ENCODE peak calls at places on chromosomes 7 and 10, in five cellular contexts. V is effector memory CD8-positive, alpha-beta T cell; G is dorsolateral prefrontal cortex; B is GDM1; W is SW 1271. S is an unnamed sample.

GRCh38 chr10:84352251-84352842 is 24.0 kb downstream of the CCSER2 start:
- DNase-seq in V (peak), G (no peak), B (peak), W (no peak), S (peak)

GRCh38 chr10:10798021-10798420 is 219.7 kb upstream of the CELF2 start:
- DNase-seq in V (no peak), G (no peak), B (no peak), W (no peak), S (no peak)

GRCh38 chr10:133025558-133026090 is 62.1 kb upstream of the ADGRA1 start:
- DNase-seq in V (no peak), G (no peak), B (no peak), W (no peak), S (no peak)

GRCh38 chr10:122204691-122205489 is 66.2 kb upstream of the BTBD16 start:
- DNase-seq in V (no peak), G (no peak), B (no peak), W (no peak), S (no peak)

GRCh38 chr7:16098585-16099179 is 322.7 kb downstream of the CRPPA start:
- DNase-seq in V (no peak), G (no peak), B (no peak), W (no peak), S (no peak)

GRCh38 chr7:128453836-128454804 is 1.6 kb upstream of the HILPDA start:
- DNase-seq in V (no peak), G (peak), B (no peak), W (no peak), S (no peak)

GRCh38 chr10:131485732-131486131 is 174.2 kb upstream of the TCERG1L start:
- DNase-seq in V (no peak), G (no peak), B (no peak), W (no peak), S (no peak)

GRCh38 chr7:90629306-90629918 is 33.3 kb downstream of the CDK14 start:
- DNase-seq in V (no peak), G (no peak), B (peak), W (no peak), S (no peak)

GRCh38 chr10:60848126-60848525 is 69.8 kb downstream of the CDK1 start:
- DNase-seq in V (no peak), G (no peak), B (no peak), W (no peak), S (no peak)

GRCh38 chr10:52007091-52007490 is 307.0 kb upstream of the DKK1 start:
- DNase-seq in V (no peak), G (no peak), B (no peak), W (no peak), S (no peak)

GRCh38 chr7:123916240-123916724 is 8.8 kb upstream of the SPAM1 start:
- DNase-seq in V (no peak), G (no peak), B (peak), W (no peak), S (no peak)

GRCh38 chr10:23364378-23364777 is 19.8 kb upstream of the C10orf67 start:
- DNase-seq in V (no peak), G (no peak), B (no peak), W (no peak), S (no peak)

GRCh38 chr10:22779331-22780019 is 65.1 kb upstream of the PIP4K2A start:
- DNase-seq in V (no peak), G (no peak), B (no peak), W (no peak), S (no peak)

GRCh38 chr7:94649313-94649924 is 6.5 kb downstream of the SGCE start:
- DNase-seq in V (no peak), G (no peak), B (no peak), W (no peak), S (no peak)

GRCh38 chr7:6178273-6179029 is 94.0 kb downstream of the CYTH3 start:
- DNase-seq in V (no peak), G (no peak), B (no peak), W (no peak), S (no peak)

GRCh38 chr7:82247814-82248433 is 195.7 kb downstream of the CACNA2D1 start:
- DNase-seq in V (no peak), G (no peak), B (no peak), W (no peak), S (no peak)